ENCODE peak calls at places on chromosomes 11 and 22, in six cellular contexts. J is K562, W is H1, X is HepG2, F is SK-N-SH, N is GM12878. O is an unnamed sample.

GRCh38 chr22:22748297-22748743 is 103.9 kb downstream of the GGTLC2 start:
- DNase-seq in X (peak), F (peak), N (no peak), W (peak), J (peak), O (peak)

GRCh38 chr11:12921580-12922157 is 87.4 kb upstream of the RASSF10 start:
- DNase-seq in J (no peak), W (no peak), X (no peak), N (no peak), F (no peak), O (no peak)

GRCh38 chr11:28461846-28462245 is 353.7 kb downstream of the METTL15 start:
- DNase-seq in N (no peak), J (no peak), X (peak), W (no peak), F (no peak), O (no peak)

GRCh38 chr22:42697542-42698013 is 23.1 kb downstream of the A4GALT start:
- DNase-seq in J (no peak), W (no peak), X (peak), F (no peak), N (no peak), O (no peak)

GRCh38 chr11:57792060-57792541 is 30.5 kb downstream of the CTNND1 start:
- DNase-seq in W (no peak), F (no peak), X (no peak), J (no peak), N (peak), O (peak)

GRCh38 chr11:45145421-45146071 is 893 bp upstream of the PRDM11 start:
- DNase-seq in W (peak), F (no peak), J (no peak), X (no peak), N (no peak), O (no peak)

GRCh38 chr11:57244911-57245310 is 7.9 kb upstream of the APLNR start:
- DNase-seq in X (no peak), J (no peak), N (no peak), W (no peak), F (no peak), O (no peak)

GRCh38 chr11:13448876-13449275 is 14.1 kb downstream of the BTBD10 start:
- DNase-seq in J (no peak), X (no peak), F (no peak), N (no peak), W (no peak), O (no peak)

GRCh38 chr11:47189100-47189834 is 3.0 kb upstream of the PACSIN3 start:
- DNase-seq in W (no peak), X (peak), F (no peak), J (no peak), N (no peak), O (no peak)

GRCh38 chr22:19242699-19243098 is 48.8 kb downstream of the CLTCL1 start:
- DNase-seq in N (no peak), F (no peak), J (no peak), X (no peak), W (no peak), O (peak)

GRCh38 chr11:134124660-134125451 is 56.0 kb downstream of the JAM3 start:
- DNase-seq in X (no peak), N (no peak), W (peak), F (peak), J (no peak), O (no peak)

GRCh38 chr11:69891421-69892236 is 72.4 kb upstream of the FGF3 start:
- DNase-seq in N (no peak), W (no peak), X (peak), F (no peak), J (no peak), O (no peak)

GRCh38 chr11:20373102-20373501 is 9.6 kb downstream of the HTATIP2 start:
- DNase-seq in N (no peak), W (no peak), J (no peak), X (no peak), F (no peak), O (no peak)

GRCh38 chr11:8604078-8604723 is 10.2 kb upstream of the STK33 start:
- DNase-seq in F (peak), X (peak), J (peak), W (peak), N (no peak), O (peak)

GRCh38 chr11:71207563-71207962 is 44.8 kb downstream of the SHANK2 start:
- DNase-seq in F (no peak), X (no peak), N (no peak), W (no peak), J (no peak), O (no peak)

GRCh38 chr11:36622431-36623136 is 24.5 kb upstream of the RAG2 start:
- DNase-seq in F (peak), X (peak), W (no peak), N (no peak), J (peak), O (peak)

GRCh38 chr11:45232341-45233080 is 53.6 kb downstream of the SYT13 start:
- DNase-seq in W (no peak), J (no peak), F (no peak), N (no peak), X (no peak), O (no peak)

GRCh38 chr11:64771861-64772260 is 6.5 kb downstream of the SF1 start:
- DNase-seq in N (no peak), F (no peak), J (no peak), W (no peak), X (no peak), O (no peak)

GRCh38 chr11:111388842-111389241 is 9.8 kb upstream of the POU2AF1 start:
- DNase-seq in X (no peak), F (no peak), W (no peak), J (no peak), N (no peak), O (no peak)

GRCh38 chr11:95426823-95427462 is 195.9 kb upstream of the SESN3 start:
- DNase-seq in J (no peak), W (no peak), F (no peak), X (no peak), N (no peak), O (no peak)

GRCh38 chr11:118691926-118692830 is 12.7 kb upstream of the TREH start:
- DNase-seq in W (no peak), N (peak), F (no peak), X (peak), J (no peak), O (peak)

GRCh38 chr11:61004037-61004641 is 32.7 kb downstream of the CD6 start:
- DNase-seq in W (no peak), N (no peak), X (no peak), J (no peak), F (no peak), O (no peak)

GRCh38 chr11:42170601-42171000 is 711.1 kb upstream of the LRRC4C start:
- DNase-seq in W (no peak), J (no peak), X (no peak), N (no peak), F (no peak), O (no peak)

GRCh38 chr22:32539631-32540449 is 65.2 kb downstream of the FBXO7 start:
- DNase-seq in F (no peak), X (no peak), J (no peak), N (peak), W (no peak), O (no peak)

GRCh38 chr11:766941-767210 is 10.4 kb downstream of the GATD1 start:
- DNase-seq in W (no peak), X (no peak), F (no peak), N (no peak), J (no peak), O (no peak)

GRCh38 chr11:765025-765801 is 12.1 kb downstream of the GATD1 start:
- DNase-seq in J (peak), N (no peak), W (peak), X (peak), F (peak), O (peak)

GRCh38 chr11:766106-766940 is 11.0 kb downstream of the GATD1 start:
- DNase-seq in N (no peak), J (no peak), X (no peak), F (peak), W (no peak), O (no peak)

GRCh38 chr11:764322-765024 is 12.8 kb downstream of the GATD1 start:
- DNase-seq in F (peak), X (no peak), W (no peak), N (no peak), J (no peak), O (no peak)

GRCh38 chr11:765802-766091 is 11.5 kb downstream of the GATD1 start:
- DNase-seq in J (no peak), F (no peak), X (no peak), W (no peak), N (no peak), O (no peak)
- TF ChIP-seq GABPA in J (no peak), F (no peak), X (no peak), W (no peak), N (no peak), O (no peak)

DNA sequence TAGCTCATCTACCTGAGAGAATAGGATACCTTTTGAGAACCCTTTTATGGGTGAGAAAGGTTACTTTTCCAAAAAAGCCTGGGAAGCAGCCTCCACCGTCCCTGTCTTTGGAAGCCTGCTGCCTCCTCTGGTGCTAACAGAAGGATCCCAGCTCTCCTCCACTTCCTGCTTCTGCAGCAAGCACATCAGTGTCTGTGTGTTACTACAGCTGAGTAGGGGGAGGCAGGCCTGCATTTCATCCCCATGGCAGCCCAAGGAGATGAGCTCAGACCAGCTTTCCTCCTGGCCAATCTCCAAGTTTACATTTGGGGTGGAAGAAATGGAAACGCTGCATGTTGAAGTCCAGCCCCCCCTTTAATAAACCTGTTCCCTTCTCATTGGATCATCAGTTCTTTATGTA is 7.4 kb upstream of the CCDC34 start:
- DNase-seq in N (no peak), F (no peak), X (no peak), W (no peak), J (no peak), O (no peak)
- TF ChIP-seq GABPA in N (no peak), F (no peak), X (no peak), W (no peak), J (no peak), O (no peak)

DNA sequence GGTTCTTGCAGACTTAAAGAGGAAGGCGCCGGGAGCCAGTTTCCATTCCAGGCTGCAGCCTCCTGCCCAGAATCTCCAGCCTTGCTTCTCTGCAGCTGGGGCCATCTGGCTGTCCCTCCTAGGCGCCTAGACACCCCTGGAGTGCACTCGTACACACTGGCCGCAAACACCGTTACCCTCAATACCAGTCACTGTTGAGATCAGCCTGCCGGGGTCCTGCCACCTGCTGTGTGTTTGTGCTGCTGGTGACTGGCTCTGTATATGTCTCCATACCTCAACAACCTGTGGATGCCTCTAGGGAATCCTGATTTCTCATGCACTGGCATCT is 91.7 kb upstream of the TMEM45B start:
- DNase-seq in J (no peak), F (no peak), W (no peak), N (no peak), X (no peak), O (no peak)
- TF ChIP-seq GABPA in J (no peak), F (no peak), W (no peak), N (no peak), X (no peak), O (no peak)

GRCh38 chr11:130785376-130786110 is 130.7 kb downstream of the SNX19 start:
- DNase-seq in F (no peak), W (no peak), N (no peak), X (no peak), J (no peak), O (no peak)
- TF ChIP-seq GABPA in F (no peak), W (no peak), N (no peak), X (no peak), J (no peak), O (no peak)

DNA sequence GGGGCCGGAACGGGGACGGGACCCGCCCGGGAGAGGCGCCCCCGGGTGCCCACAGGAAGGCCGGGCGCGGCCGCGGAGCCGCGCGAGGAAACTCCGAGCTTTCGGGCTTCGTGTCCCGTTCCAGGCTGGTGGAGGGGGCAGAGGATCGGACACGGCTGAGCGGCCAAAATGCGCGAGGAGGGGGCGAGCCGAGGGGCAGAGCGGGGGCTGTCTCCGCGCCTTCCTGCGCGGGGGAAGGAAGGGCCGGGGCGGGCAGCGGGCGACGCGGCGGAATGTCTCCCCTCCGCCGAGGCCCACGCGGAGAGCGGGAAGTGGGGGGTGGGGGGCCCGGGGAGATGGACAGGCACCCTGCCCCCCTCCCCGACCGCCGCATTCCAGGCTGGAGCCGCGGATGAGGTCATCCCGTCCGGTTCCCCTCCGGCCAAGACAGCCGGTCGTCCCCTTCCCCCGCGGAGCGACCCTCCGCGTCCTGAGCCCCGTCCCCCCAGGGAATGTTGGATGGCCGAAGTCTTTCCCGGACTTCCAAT is 465 bp downstream of the CDC42EP1 start:
- DNase-seq in N (no peak), X (no peak), J (peak), W (no peak), F (peak), O (no peak)
- TF ChIP-seq GABPA in N (no peak), X (no peak), J (no peak), W (no peak), F (no peak), O (no peak)

DNA sequence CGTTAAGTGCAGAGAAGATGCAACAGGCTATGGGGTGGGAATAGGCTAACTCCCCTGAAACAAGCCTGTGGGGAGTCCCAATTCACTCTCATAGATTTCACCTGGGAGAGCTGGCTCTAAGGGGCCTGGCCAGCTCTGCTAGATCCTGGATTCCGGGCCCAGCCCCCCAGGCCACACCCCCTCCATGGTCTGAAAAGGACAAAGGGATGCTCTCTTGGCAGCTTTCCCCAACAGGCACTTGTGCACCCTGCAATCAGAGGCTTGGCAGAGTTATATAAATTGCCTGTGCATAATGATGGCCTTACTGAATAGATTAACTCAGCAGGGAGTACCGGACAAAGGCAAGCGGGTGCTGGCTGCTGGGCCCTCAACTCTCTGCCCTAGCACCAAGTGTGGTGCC is 461.6 kb downstream of the BUD13 start:
- DNase-seq in X (no peak), N (no peak), J (no peak), F (peak), W (no peak), O (no peak)
- TF ChIP-seq GABPA in X (no peak), N (no peak), J (no peak), F (no peak), W (no peak), O (no peak)

GRCh38 chr11:105693075-105693474 is 83.2 kb downstream of the GRIA4 start:
- DNase-seq in F (peak), J (no peak), N (no peak), W (no peak), X (no peak), O (no peak)
- TF ChIP-seq GABPA in F (no peak), J (no peak), N (no peak), W (no peak), X (no peak), O (no peak)

GRCh38 chr11:108316061-108316460 is 93.2 kb downstream of the ATM start:
- DNase-seq in F (no peak), X (no peak), N (no peak), J (no peak), W (no peak), O (no peak)
- TF ChIP-seq GABPA in F (no peak), X (no peak), N (no peak), J (no peak), W (no peak), O (no peak)

GRCh38 chr22:37007666-37008065 is 11.6 kb downstream of the TST start:
- DNase-seq in F (no peak), X (no peak), J (no peak), W (no peak), N (no peak), O (no peak)
- TF ChIP-seq GABPA in F (no peak), X (no peak), J (no peak), W (no peak), N (no peak), O (no peak)

GRCh38 chr11:14977481-14977880 is 5.3 kb upstream of the CALCA start:
- DNase-seq in N (no peak), J (no peak), X (no peak), W (no peak), F (no peak), O (no peak)

GRCh38 chr11:14972581-14973490 is 685 bp upstream of the CALCA start:
- DNase-seq in W (no peak), J (no peak), N (no peak), F (peak), X (no peak), O (no peak)

GRCh38 chr11:14973621-14974020 is 1.5 kb upstream of the CALCA start:
- DNase-seq in W (peak), N (no peak), X (no peak), F (peak), J (no peak), O (no peak)

GRCh38 chr11:14974021-14974698 is 2.0 kb upstream of the CALCA start:
- DNase-seq in X (no peak), F (peak), J (no peak), W (peak), N (no peak), O (no peak)

DNA sequence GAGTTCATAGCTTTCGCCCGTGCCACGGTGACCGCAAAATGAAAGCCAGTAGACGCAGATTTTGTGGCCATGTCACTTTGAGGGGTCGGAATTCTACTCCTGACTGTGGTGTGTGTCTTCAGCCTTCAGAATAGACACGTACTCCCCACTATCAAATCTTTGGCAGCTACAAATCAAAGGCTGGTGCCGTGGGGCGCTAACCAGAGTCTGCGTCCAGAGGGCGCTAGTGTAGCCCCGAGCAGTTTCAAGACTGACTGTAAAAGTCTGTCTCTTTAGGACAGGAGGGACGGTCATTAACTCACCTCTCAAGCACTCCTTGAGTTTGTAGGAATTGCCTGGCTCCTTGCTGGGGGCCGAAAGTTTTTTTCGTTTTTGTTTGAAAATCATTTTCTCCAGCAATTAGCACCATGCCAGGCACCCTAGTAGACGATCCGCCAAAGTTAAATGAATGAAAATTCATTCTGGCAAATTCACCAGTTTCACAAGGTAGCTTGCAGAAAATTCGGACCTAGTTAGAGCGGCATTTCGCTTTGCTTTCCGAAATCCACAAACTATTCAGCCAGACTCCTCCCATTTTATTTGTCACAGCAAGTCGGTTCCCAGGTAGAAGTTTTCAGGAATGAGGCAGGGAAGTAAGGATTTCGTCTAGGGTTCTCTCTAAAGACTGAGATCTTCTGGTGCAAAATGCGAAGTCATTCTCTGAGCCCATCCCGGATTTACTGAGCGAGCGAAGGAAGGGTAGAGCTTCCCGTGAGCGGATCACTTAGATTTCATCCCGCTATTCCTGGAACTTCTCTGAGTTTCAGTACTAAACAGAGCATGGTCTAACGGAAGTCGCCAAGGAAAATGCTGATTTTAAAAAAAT is 2.8 kb upstream of the CALCA start:
- DNase-seq in F (peak), W (peak), X (peak), J (peak), N (no peak), O (peak)
- TF ChIP-seq GABPA in F (no peak), W (no peak), X (no peak), J (no peak), N (no peak), O (no peak)

O was measured in HL-60.